ENCODE peak calls at places on chromosomes 16 and 17, in ten cellular contexts. L is CD4-positive, CD25-positive, alpha-beta regulatory T cell; D is transverse colon; Q is heart right ventricle; P is ovary; N is right atrium auricular region; U is heart left ventricle; S is stomach; B is esophagus squamous epithelium; I is GM23248. W is an unnamed sample.

GRCh38 chr17:30782206-30782605 is 42.3 kb downstream of the CRLF3 start:
- DNase-seq in B (no peak), D (no peak), U (no peak), N (no peak), I (peak; percentile 48), Q (no peak), S (no peak), P (no peak), L (no peak), W (no peak)

GRCh38 chr17:73591278-73592078 is 52.8 kb downstream of the SDK2 start:
- DNase-seq in L (peak; percentile 85), S (no peak), P (no peak), Q (no peak), B (no peak), I (no peak), N (no peak), D (peak; percentile 21), U (no peak), W (no peak)

GRCh38 chr17:79023886-79024771 is at the start of gene C1QTNF1:
- DNase-seq in Q (peak; percentile 72), N (peak; percentile 79), D (peak; percentile 70), S (peak; percentile 49), I (peak; percentile 78), B (no peak), L (peak; percentile 23), P (peak; percentile 80), U (peak; percentile 69), W (peak; percentile 91)

GRCh38 chr16:65769055-65769465 is 597.4 kb upstream of the CDH5 start:
- DNase-seq in P (no peak), N (no peak), L (no peak), D (no peak), S (no peak), I (no peak), U (no peak), Q (no peak), B (no peak), W (no peak)

GRCh38 chr16:71440669-71441347 is 1.0 kb downstream of the TLE7 start:
- DNase-seq in U (no peak), I (no peak), B (no peak), Q (no peak), L (peak; percentile 7), P (no peak), S (no peak), D (no peak), N (no peak), W (no peak)

GRCh38 chr16:27378871-27379580 is 22.9 kb upstream of the IL21R start:
- DNase-seq in P (no peak), N (no peak), D (no peak), L (peak; percentile 65), B (no peak), I (peak; percentile 20), S (no peak), Q (no peak), U (peak; percentile 8), W (no peak)

GRCh38 chr16:57720142-57720575 is 15.4 kb upstream of the KATNB1 start:
- DNase-seq in U (peak; percentile 47), L (peak; percentile 58), Q (peak; percentile 54), I (peak; percentile 74), N (no peak), B (no peak), P (no peak), S (peak; percentile 81), D (peak; percentile 48), W (no peak)

GRCh38 chr17:63537001-63537400 is 13.3 kb upstream of the DCAF7 start:
- DNase-seq in B (no peak), P (peak; percentile 11), S (no peak), I (no peak), Q (no peak), L (no peak), N (no peak), D (no peak), U (no peak), W (no peak)

GRCh38 chr16:15398618-15399316 is 3.2 kb downstream of the MPV17L start:
- DNase-seq in N (no peak), B (no peak), P (no peak), U (no peak), L (no peak), S (no peak), D (no peak), I (no peak), Q (no peak), W (no peak)

GRCh38 chr17:34246436-34246835 is 8.6 kb upstream of the CCL2 start:
- DNase-seq in D (no peak), B (no peak), S (no peak), Q (no peak), U (no peak), I (no peak), N (no peak), P (no peak), L (no peak), W (no peak)

GRCh38 chr17:17067277-17067676 is 25.0 kb downstream of the MPRIP start:
- DNase-seq in P (no peak), U (no peak), S (no peak), I (peak; percentile 40), D (no peak), Q (no peak), N (no peak), L (no peak), B (no peak), W (no peak)
- H3K4me1 ChIP-seq in P (peaks cover 19% of the 10 kb centered on the region), U (peaks cover 50% of the 10 kb centered on the region), S (peaks cover 37% of the 10 kb centered on the region), I (peaks cover 31% of the 10 kb centered on the region), D (peaks cover 31% of the 10 kb centered on the region), Q (peaks cover 54% of the 10 kb centered on the region), N (no peaks in the 10 kb centered on the region), L (peaks cover 12% of the 10 kb centered on the region), B (peaks cover 12% of the 10 kb centered on the region), W (peaks cover 22% of the 10 kb centered on the region)

DNA sequence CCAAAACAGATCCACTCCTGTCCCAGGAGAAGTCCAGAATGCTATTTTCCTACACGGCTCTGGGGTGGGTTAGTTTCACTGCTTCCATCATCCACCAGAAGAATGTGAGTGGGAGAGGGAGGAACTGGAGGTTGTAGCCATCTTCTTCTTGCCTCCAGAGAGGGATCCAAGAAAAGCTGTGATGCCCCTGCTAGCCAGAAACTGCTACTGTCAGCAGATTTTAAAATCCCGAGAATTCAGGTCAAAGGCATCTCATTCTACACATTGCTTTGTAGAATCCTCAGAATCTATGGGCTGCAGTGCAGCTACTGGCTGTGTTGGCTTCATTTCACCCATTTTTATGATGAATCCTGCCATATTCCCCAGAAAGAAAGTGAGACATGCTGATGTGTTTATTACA is 49.9 kb upstream of the MYH10 start:
- DNase-seq in N (no peak), B (no peak), I (peak; percentile 41), P (no peak), L (no peak), S (no peak), Q (no peak), U (no peak), D (no peak), W (no peak)
- H3K27ac ChIP-seq in N (peak overlapping the region; percentile 71), B (no peak overlapping the region), I (peak overlapping the region; percentile 70), P (no peak overlapping the region), L (no peak overlapping the region), S (peak overlapping the region; percentile 50), Q (peak overlapping the region; percentile 64), U (peak overlapping the region; percentile 84), D (peak overlapping the region; percentile 77), W (peak overlapping the region; percentile 16)

DNA sequence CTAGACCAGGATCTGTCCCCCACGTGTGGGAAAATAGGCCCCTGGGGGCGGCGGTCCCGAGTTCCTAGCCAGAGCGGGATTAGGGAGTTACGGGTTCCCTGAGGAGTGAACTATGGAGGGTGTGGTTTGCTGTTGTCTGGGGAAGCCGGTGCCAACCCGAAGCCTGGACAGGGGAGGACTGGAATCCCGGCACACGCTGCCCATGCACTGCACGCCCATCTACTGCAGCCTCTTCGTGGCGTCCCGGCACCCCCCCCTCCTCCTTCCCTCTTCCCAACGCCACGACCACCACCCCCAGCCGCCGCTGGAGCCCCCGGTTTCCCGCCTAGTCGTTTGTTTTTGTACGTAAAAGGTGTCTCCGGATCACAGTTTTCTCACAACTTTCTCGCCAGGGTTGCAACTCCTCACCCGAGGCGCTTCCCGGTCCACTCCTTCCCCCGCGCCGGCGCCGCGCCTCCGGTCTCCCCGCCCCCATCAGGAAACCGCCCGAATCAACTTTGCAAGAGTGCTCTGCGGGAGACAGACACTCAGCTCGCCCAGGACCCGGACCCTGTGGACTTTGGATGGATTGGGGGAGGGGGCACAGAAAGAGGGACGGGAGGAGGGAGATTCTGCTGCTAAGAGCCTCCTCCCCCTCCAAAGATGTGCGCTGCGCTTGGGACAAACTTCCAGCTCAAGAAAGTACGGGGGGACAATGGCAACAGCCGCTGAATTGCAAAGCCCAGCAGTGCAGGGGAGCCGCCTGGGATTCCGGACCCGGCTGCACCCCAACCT is 1.4 kb upstream of the LHX1 start:
- DNase-seq in D (no peak), U (no peak), P (no peak), S (no peak), L (no peak), I (no peak), Q (no peak), B (no peak), N (no peak), W (no peak)
- H3K4me3 ChIP-seq in D (no peak overlapping the region), U (peak overlapping the region; percentile 22), P (no peak overlapping the region), S (no peak overlapping the region), L (no peak overlapping the region), I (no peak overlapping the region), Q (peak overlapping the region; percentile 27), B (no peak overlapping the region), N (peak overlapping the region; percentile 28), W (no peak overlapping the region)

DNA sequence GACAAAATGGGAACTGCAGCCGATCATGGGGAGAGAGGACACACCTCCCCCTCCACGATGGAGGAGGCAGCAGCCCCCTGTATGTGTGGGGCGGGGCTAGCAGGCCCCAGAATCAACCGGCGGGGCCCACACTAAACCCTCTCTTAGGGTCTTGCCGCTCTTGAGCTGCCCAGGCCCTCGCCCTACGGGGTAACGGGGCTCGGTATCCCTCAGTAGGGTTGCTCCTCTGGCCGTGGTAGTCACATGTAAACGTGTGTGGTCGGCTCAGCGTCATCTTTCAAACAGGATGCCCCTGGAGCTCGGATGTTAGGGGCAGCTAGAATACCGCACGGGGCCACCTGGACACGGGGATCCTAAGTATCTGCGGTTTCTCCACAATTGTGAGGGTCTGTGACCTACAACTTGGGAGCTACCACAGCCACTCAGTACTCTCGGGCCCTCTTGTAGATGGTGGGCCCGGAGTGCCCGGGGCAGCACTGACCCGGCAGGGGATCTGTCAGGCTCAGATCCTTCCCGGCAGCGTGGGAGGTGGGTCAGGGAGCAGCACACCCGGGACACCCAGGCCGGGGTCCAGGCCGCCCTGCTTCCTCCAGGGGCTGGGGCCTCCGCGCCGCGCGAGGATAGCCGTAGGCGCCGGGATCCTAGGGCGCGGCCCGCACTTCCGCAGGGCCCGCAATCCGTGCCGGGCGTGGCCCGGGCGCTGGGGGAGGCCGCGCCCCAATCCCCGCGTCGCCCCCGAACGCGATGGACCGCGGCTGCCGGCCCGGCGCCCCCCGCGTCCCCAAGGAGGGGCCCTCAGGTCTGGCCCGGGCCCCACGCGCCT is 771 bp downstream of the ARHGDIA start:
- DNase-seq in N (no peak), B (no peak), U (peak; percentile 45), I (peak; percentile 82), D (peak; percentile 57), P (peak; percentile 69), Q (peak; percentile 45), L (peak; percentile 77), S (peak; percentile 40), W (peak; percentile 83)
- H3K4me1 ChIP-seq in N (no peaks in the 10 kb centered on the region), B (peaks cover 30% of the 10 kb centered on the region), U (peaks cover 54% of the 10 kb centered on the region), I (peaks cover 5% of the 10 kb centered on the region), D (peaks cover 61% of the 10 kb centered on the region), P (peaks cover 12% of the 10 kb centered on the region), Q (peaks cover 55% of the 10 kb centered on the region), L (peaks cover 48% of the 10 kb centered on the region), S (peaks cover 62% of the 10 kb centered on the region), W (no peaks in the 10 kb centered on the region)

W was measured in right cardiac atrium.